ENCODE peak calls at places on chromosomes 4 and X, in ten cellular contexts. One of them, this sample, is unnamed.

GRCh38 chrX:2320580-2321327 is 180.0 kb downstream of the DHRSX start:
- DNase-seq in suprapubic skin: no peak
- DNase-seq in GM12891: no peak
- DNase-seq in thyroid gland: peak; percentile 70
- DNase-seq in Peyer's patch: peak; percentile 49
- DNase-seq in uterus: no peak
- DNase-seq in HCT116: no peak
- DNase-seq in A549: peak; percentile 35
- DNase-seq in GM12892: no peak
- DNase-seq in IMR-90: peak; percentile 77
- DNase-seq in this sample: no peak

GRCh38 chrX:19909761-19910160 is 22.4 kb upstream of the SH3KBP1 start:
- DNase-seq in suprapubic skin: no peak
- DNase-seq in GM12891: no peak
- DNase-seq in thyroid gland: no peak
- DNase-seq in Peyer's patch: no peak
- DNase-seq in uterus: no peak
- DNase-seq in HCT116: no peak
- DNase-seq in A549: no peak
- DNase-seq in GM12892: no peak
- DNase-seq in IMR-90: no peak
- DNase-seq in this sample: no peak

GRCh38 chr4:52748432-52748831 is 2.8 kb downstream of the ERVMER34-1 start:
- DNase-seq in suprapubic skin: no peak
- DNase-seq in GM12891: no peak
- DNase-seq in thyroid gland: no peak
- DNase-seq in Peyer's patch: no peak
- DNase-seq in uterus: no peak
- DNase-seq in HCT116: no peak
- DNase-seq in A549: no peak
- DNase-seq in GM12892: no peak
- DNase-seq in IMR-90: no peak
- DNase-seq in this sample: no peak

GRCh38 chrX:144275403-144275802 is 391.5 kb downstream of the UBE2NL start:
- DNase-seq in suprapubic skin: no peak
- DNase-seq in GM12891: no peak
- DNase-seq in thyroid gland: no peak
- DNase-seq in Peyer's patch: no peak
- DNase-seq in uterus: no peak
- DNase-seq in HCT116: no peak
- DNase-seq in A549: no peak
- DNase-seq in GM12892: no peak
- DNase-seq in IMR-90: no peak
- DNase-seq in this sample: no peak

GRCh38 chrX:37060999-37061398 is 52.8 kb downstream of the FAM47C start:
- DNase-seq in suprapubic skin: no peak
- DNase-seq in GM12891: no peak
- DNase-seq in thyroid gland: peak; percentile 5
- DNase-seq in Peyer's patch: no peak
- DNase-seq in uterus: no peak
- DNase-seq in HCT116: peak; percentile 26
- DNase-seq in A549: no peak
- DNase-seq in GM12892: no peak
- DNase-seq in IMR-90: peak; percentile 41
- DNase-seq in this sample: no peak

GRCh38 chr4:79576480-79576803 is 168.4 kb upstream of the GK2 start:
- DNase-seq in suprapubic skin: no peak
- DNase-seq in GM12891: no peak
- DNase-seq in thyroid gland: no peak
- DNase-seq in Peyer's patch: no peak
- DNase-seq in uterus: no peak
- DNase-seq in HCT116: no peak
- DNase-seq in A549: no peak
- DNase-seq in GM12892: no peak
- DNase-seq in IMR-90: peak; percentile 18
- DNase-seq in this sample: no peak

GRCh38 chrX:13837290-13837745 is 20.4 kb upstream of the GPM6B start:
- DNase-seq in suprapubic skin: no peak
- DNase-seq in GM12891: no peak
- DNase-seq in thyroid gland: no peak
- DNase-seq in Peyer's patch: no peak
- DNase-seq in uterus: no peak
- DNase-seq in HCT116: no peak
- DNase-seq in A549: no peak
- DNase-seq in GM12892: no peak
- DNase-seq in IMR-90: no peak
- DNase-seq in this sample: no peak

GRCh38 chrX:66635360-66635759 is 3.5 kb downstream of the EDA2R start:
- DNase-seq in suprapubic skin: no peak
- DNase-seq in GM12891: no peak
- DNase-seq in thyroid gland: peak; percentile 8
- DNase-seq in Peyer's patch: no peak
- DNase-seq in uterus: no peak
- DNase-seq in HCT116: no peak
- DNase-seq in A549: no peak
- DNase-seq in GM12892: no peak
- DNase-seq in IMR-90: peak; percentile 86
- DNase-seq in this sample: no peak

GRCh38 chr4:130703211-130703920 is 1607.4 kb downstream of the C4orf33 start:
- DNase-seq in suprapubic skin: no peak
- DNase-seq in GM12891: no peak
- DNase-seq in thyroid gland: no peak
- DNase-seq in Peyer's patch: no peak
- DNase-seq in uterus: no peak
- DNase-seq in HCT116: no peak
- DNase-seq in A549: no peak
- DNase-seq in GM12892: no peak
- DNase-seq in IMR-90: no peak
- DNase-seq in this sample: no peak

GRCh38 chrX:130826249-130826648 is 76.8 kb downstream of the ENOX2 start:
- DNase-seq in suprapubic skin: no peak
- DNase-seq in GM12891: no peak
- DNase-seq in thyroid gland: no peak
- DNase-seq in Peyer's patch: no peak
- DNase-seq in uterus: no peak
- DNase-seq in HCT116: no peak
- DNase-seq in A549: no peak
- DNase-seq in GM12892: no peak
- DNase-seq in IMR-90: no peak
- DNase-seq in this sample: no peak

GRCh38 chr4:34432706-34433105 is 1811.6 kb downstream of the ARAP2 start:
- DNase-seq in suprapubic skin: no peak
- DNase-seq in GM12891: no peak
- DNase-seq in thyroid gland: no peak
- DNase-seq in Peyer's patch: no peak
- DNase-seq in uterus: no peak
- DNase-seq in HCT116: no peak
- DNase-seq in A549: no peak
- DNase-seq in GM12892: no peak
- DNase-seq in IMR-90: no peak
- DNase-seq in this sample: no peak

GRCh38 chr4:138609943-138610350 is 367.8 kb upstream of the SLC7A11 start:
- DNase-seq in suprapubic skin: no peak
- DNase-seq in GM12891: no peak
- DNase-seq in thyroid gland: no peak
- DNase-seq in Peyer's patch: no peak
- DNase-seq in uterus: peak; percentile 16
- DNase-seq in HCT116: no peak
- DNase-seq in A549: no peak
- DNase-seq in GM12892: no peak
- DNase-seq in IMR-90: peak; percentile 81
- DNase-seq in this sample: peak; percentile 4

GRCh38 chrX:53251307-53251706 is 26.3 kb upstream of the KDM5C start:
- DNase-seq in suprapubic skin: no peak
- DNase-seq in GM12891: no peak
- DNase-seq in thyroid gland: no peak
- DNase-seq in Peyer's patch: no peak
- DNase-seq in uterus: no peak
- DNase-seq in HCT116: no peak
- DNase-seq in A549: no peak
- DNase-seq in GM12892: no peak
- DNase-seq in IMR-90: peak; percentile 55
- DNase-seq in this sample: no peak

GRCh38 chr4:8860096-8860891 is 11.3 kb downstream of the HMX1 start:
- DNase-seq in suprapubic skin: no peak
- DNase-seq in GM12891: no peak
- DNase-seq in thyroid gland: no peak
- DNase-seq in Peyer's patch: no peak
- DNase-seq in uterus: no peak
- DNase-seq in HCT116: no peak
- DNase-seq in A549: no peak
- DNase-seq in GM12892: no peak
- DNase-seq in IMR-90: no peak
- DNase-seq in this sample: no peak

GRCh38 chr4:10197952-10198351 is 81.4 kb upstream of the WDR1 start:
- DNase-seq in suprapubic skin: no peak
- DNase-seq in GM12891: no peak
- DNase-seq in thyroid gland: no peak
- DNase-seq in Peyer's patch: no peak
- DNase-seq in uterus: no peak
- DNase-seq in HCT116: no peak
- DNase-seq in A549: no peak
- DNase-seq in GM12892: no peak
- DNase-seq in IMR-90: no peak
- DNase-seq in this sample: no peak

GRCh38 chr4:10198365-10198764 is 81.8 kb upstream of the WDR1 start:
- DNase-seq in suprapubic skin: no peak
- DNase-seq in GM12891: no peak
- DNase-seq in thyroid gland: no peak
- DNase-seq in Peyer's patch: no peak
- DNase-seq in uterus: no peak
- DNase-seq in HCT116: no peak
- DNase-seq in A549: no peak
- DNase-seq in GM12892: no peak
- DNase-seq in IMR-90: no peak
- DNase-seq in this sample: no peak

GRCh38 chr4:10203851-10204250 is 87.3 kb upstream of the WDR1 start:
- DNase-seq in suprapubic skin: no peak
- DNase-seq in GM12891: no peak
- DNase-seq in thyroid gland: no peak
- DNase-seq in Peyer's patch: no peak
- DNase-seq in uterus: no peak
- DNase-seq in HCT116: no peak
- DNase-seq in A549: no peak
- DNase-seq in GM12892: no peak
- DNase-seq in IMR-90: no peak
- DNase-seq in this sample: no peak

GRCh38 chr4:10201356-10202223 is 85.0 kb upstream of the WDR1 start:
- DNase-seq in suprapubic skin: no peak
- DNase-seq in GM12891: no peak
- DNase-seq in thyroid gland: no peak
- DNase-seq in Peyer's patch: no peak
- DNase-seq in uterus: no peak
- DNase-seq in HCT116: no peak
- DNase-seq in A549: no peak
- DNase-seq in GM12892: no peak
- DNase-seq in IMR-90: no peak
- DNase-seq in this sample: no peak

DNA sequence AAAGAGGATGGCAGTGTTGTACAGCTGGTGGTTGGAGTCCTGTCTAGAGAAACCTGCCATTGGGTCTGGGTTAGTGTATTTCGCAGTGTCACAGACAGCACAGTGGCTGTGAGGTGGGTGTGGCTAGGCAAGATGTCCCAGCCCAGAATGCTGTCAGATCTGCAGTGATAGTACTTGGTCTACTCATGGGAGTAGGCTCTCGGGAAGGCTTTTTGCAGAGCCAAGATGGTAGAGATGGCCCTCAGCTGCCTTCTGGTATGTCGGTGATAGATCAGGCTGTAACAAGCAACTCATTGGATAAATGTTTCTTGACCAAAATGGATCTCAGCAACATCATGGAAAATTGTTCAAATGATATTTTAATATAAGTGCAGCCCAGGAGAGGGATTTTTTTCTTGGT is 84.3 kb upstream of the WDR1 start:
- DNase-seq in suprapubic skin: no peak
- DNase-seq in GM12891: no peak
- DNase-seq in thyroid gland: no peak
- DNase-seq in Peyer's patch: no peak
- DNase-seq in uterus: no peak
- DNase-seq in HCT116: no peak
- DNase-seq in A549: no peak
- DNase-seq in GM12892: no peak
- DNase-seq in IMR-90: no peak
- DNase-seq in this sample: no peak
- TF ChIP-seq POLR2A in suprapubic skin: no peak
- TF ChIP-seq POLR2A in GM12891: no peak
- TF ChIP-seq POLR2A in thyroid gland: no peak
- TF ChIP-seq POLR2A in Peyer's patch: no peak
- TF ChIP-seq POLR2A in uterus: no peak
- TF ChIP-seq POLR2A in HCT116: no peak
- TF ChIP-seq POLR2A in A549: no peak
- TF ChIP-seq POLR2A in GM12892: no peak
- TF ChIP-seq POLR2A in IMR-90: no peak
- TF ChIP-seq POLR2A in this sample: no peak

DNA sequence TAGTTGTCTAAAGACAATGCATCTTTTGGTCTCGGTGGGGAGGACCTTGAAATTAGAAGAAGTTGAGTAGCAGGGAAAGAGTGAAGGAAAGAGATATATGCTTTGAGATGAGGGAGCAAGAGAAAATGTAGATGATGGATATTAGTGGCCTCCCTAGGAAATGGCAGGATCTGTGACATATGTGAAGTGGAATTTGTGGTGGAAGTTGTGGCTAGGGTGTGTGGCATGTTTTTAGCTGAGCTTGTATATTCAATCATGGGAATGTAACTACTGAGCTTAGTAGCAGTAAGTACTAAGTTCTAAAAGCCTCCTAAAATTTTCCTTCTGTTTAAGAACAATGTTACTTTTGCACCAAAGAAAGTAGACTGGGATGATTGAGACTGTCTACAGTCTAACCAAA is 382.9 kb upstream of the CTSO start:
- DNase-seq in suprapubic skin: no peak
- DNase-seq in GM12891: no peak
- DNase-seq in thyroid gland: no peak
- DNase-seq in Peyer's patch: no peak
- DNase-seq in uterus: no peak
- DNase-seq in HCT116: no peak
- DNase-seq in A549: no peak
- DNase-seq in GM12892: no peak
- DNase-seq in IMR-90: no peak
- DNase-seq in this sample: no peak
- TF ChIP-seq POLR2A in suprapubic skin: no peak
- TF ChIP-seq POLR2A in GM12891: no peak
- TF ChIP-seq POLR2A in thyroid gland: no peak
- TF ChIP-seq POLR2A in Peyer's patch: no peak
- TF ChIP-seq POLR2A in uterus: no peak
- TF ChIP-seq POLR2A in HCT116: no peak
- TF ChIP-seq POLR2A in A549: no peak
- TF ChIP-seq POLR2A in GM12892: no peak
- TF ChIP-seq POLR2A in IMR-90: no peak
- TF ChIP-seq POLR2A in this sample: no peak

GRCh38 chr4:76256032-76256431 is 4.5 kb downstream of the FAM47E start:
- DNase-seq in suprapubic skin: no peak
- DNase-seq in GM12891: no peak
- DNase-seq in thyroid gland: no peak
- DNase-seq in Peyer's patch: no peak
- DNase-seq in uterus: no peak
- DNase-seq in HCT116: no peak
- DNase-seq in A549: no peak
- DNase-seq in GM12892: no peak
- DNase-seq in IMR-90: no peak
- DNase-seq in this sample: no peak
- TF ChIP-seq POLR2A in suprapubic skin: no peak
- TF ChIP-seq POLR2A in GM12891: no peak
- TF ChIP-seq POLR2A in thyroid gland: no peak
- TF ChIP-seq POLR2A in Peyer's patch: no peak
- TF ChIP-seq POLR2A in uterus: no peak
- TF ChIP-seq POLR2A in HCT116: no peak
- TF ChIP-seq POLR2A in A549: no peak
- TF ChIP-seq POLR2A in GM12892: no peak
- TF ChIP-seq POLR2A in IMR-90: no peak
- TF ChIP-seq POLR2A in this sample: no peak

GRCh38 chr4:1082215-1083182 is 30.9 kb downstream of the RNF212 start:
- DNase-seq in suprapubic skin: peak; percentile 84
- DNase-seq in GM12891: no peak
- DNase-seq in thyroid gland: peak; percentile 98
- DNase-seq in Peyer's patch: peak; percentile 85
- DNase-seq in uterus: no peak
- DNase-seq in HCT116: no peak
- DNase-seq in A549: peak; percentile 71
- DNase-seq in GM12892: no peak
- DNase-seq in IMR-90: peak; percentile 70
- DNase-seq in this sample: peak; percentile 89
- TF ChIP-seq POLR2A in suprapubic skin: no peak
- TF ChIP-seq POLR2A in GM12891: no peak
- TF ChIP-seq POLR2A in thyroid gland: no peak
- TF ChIP-seq POLR2A in Peyer's patch: no peak
- TF ChIP-seq POLR2A in uterus: no peak
- TF ChIP-seq POLR2A in HCT116: no peak
- TF ChIP-seq POLR2A in A549: no peak
- TF ChIP-seq POLR2A in GM12892: no peak
- TF ChIP-seq POLR2A in IMR-90: no peak
- TF ChIP-seq POLR2A in this sample: no peak